ENCODE peak calls at places on chromosomes 3 and 15, in six cellular contexts. L is endodermal cell, M is HCT116, F is body of pancreas, O is hepatocyte, Z is tibial artery. S is an unnamed sample.

GRCh38 chr15:74630284-74631086 is 14.8 kb downstream of the CLK3 start:
- DNase-seq in Z (no peak), L (peak; percentile 47), M (no peak), F (no peak), O (no peak), S (no peak)

GRCh38 chr3:67196677-67197076 is 198.6 kb downstream of the KBTBD8 start:
- DNase-seq in M (no peak), O (no peak), F (no peak), Z (no peak), L (no peak), S (no peak)

GRCh38 chr3:42377681-42378080 is 32.7 kb downstream of the LYZL4 start:
- DNase-seq in M (no peak), Z (no peak), F (no peak), O (no peak), L (no peak), S (no peak)

GRCh38 chr15:78437107-78437761 is 782 bp upstream of the IREB2 start:
- DNase-seq in O (no peak), L (peak; percentile 73), M (peak; percentile 7), Z (no peak), F (no peak), S (no peak)

GRCh38 chr3:105195260-105195659 is 171.4 kb upstream of the ALCAM start:
- DNase-seq in M (no peak), F (no peak), O (no peak), L (no peak), Z (no peak), S (no peak)

GRCh38 chr3:128194843-128195242 is 41.6 kb downstream of the EEFSEC start:
- DNase-seq in L (no peak), Z (no peak), M (no peak), F (no peak), O (no peak), S (no peak)

GRCh38 chr3:197458179-197458707 is 97.5 kb downstream of the BDH1 start:
- DNase-seq in F (no peak), O (peak; percentile 27), L (peak; percentile 78), M (no peak), Z (no peak), S (no peak)

GRCh38 chr15:39419651-39420050 is 161.2 kb upstream of the THBS1 start:
- DNase-seq in Z (no peak), L (no peak), F (no peak), O (no peak), M (no peak), S (no peak)

GRCh38 chr3:55185380-55185779 is 257.5 kb upstream of the LRTM1 start:
- DNase-seq in Z (no peak), O (no peak), L (no peak), F (no peak), M (no peak), S (no peak)

GRCh38 chr3:107882881-107883280 is 207.9 kb downstream of the CD47 start:
- DNase-seq in Z (no peak), F (no peak), M (no peak), O (no peak), L (no peak), S (no peak)

GRCh38 chr3:2589336-2589969 is 490.8 kb downstream of the CNTN4 start:
- DNase-seq in L (no peak), O (no peak), Z (no peak), F (no peak), M (no peak), S (no peak)

GRCh38 chr15:73700041-73700842 is 16.1 kb downstream of the CD276 start:
- DNase-seq in F (peak; percentile 81), M (peak; percentile 51), Z (peak; percentile 71), O (peak; percentile 91), L (peak; percentile 87), S (peak; percentile 55)

GRCh38 chr3:125280966-125281365 is 68.4 kb upstream of the SLC12A8 start:
- DNase-seq in Z (no peak), O (no peak), L (no peak), F (no peak), M (no peak), S (no peak)

GRCh38 chr3:48194446-48195071 is 6.3 kb upstream of the CDC25A start:
- DNase-seq in Z (peak; percentile 68), M (peak; percentile 48), F (peak; percentile 60), L (peak; percentile 95), O (peak; percentile 77), S (no peak)

GRCh38 chr3:179348325-179349013 is 960 bp downstream of the MFN1 start:
- DNase-seq in L (no peak), F (no peak), Z (no peak), O (peak; percentile 18), M (no peak), S (no peak)

GRCh38 chr3:135103913-135104312 is 308.9 kb downstream of the EPHB1 start:
- DNase-seq in F (no peak), Z (no peak), L (no peak), M (no peak), O (peak; percentile 28), S (no peak)

GRCh38 chr15:92801774-92802464 is 98.2 kb upstream of the CHD2 start:
- DNase-seq in Z (peak; percentile 86), F (peak; percentile 47), L (no peak), M (peak; percentile 71), O (no peak), S (peak; percentile 38)

GRCh38 chr3:88057650-88058321 is 1.0 kb downstream of the CGGBP1 start:
- DNase-seq in O (peak; percentile 30), L (no peak), M (no peak), F (no peak), Z (peak; percentile 21), S (no peak)

GRCh38 chr3:81554348-81554747 is 207.1 kb downstream of the GBE1 start:
- DNase-seq in Z (no peak), M (no peak), L (no peak), F (no peak), O (no peak), S (no peak)

GRCh38 chr15:48385031-48385430 is 53.8 kb downstream of the DUT start:
- DNase-seq in L (no peak), Z (no peak), O (no peak), F (no peak), M (no peak), S (no peak)

GRCh38 chr15:48385431-48385830 is 54.2 kb downstream of the DUT start:
- DNase-seq in L (no peak), Z (no peak), F (no peak), O (no peak), M (no peak), S (no peak)

GRCh38 chr15:48389701-48390143 is 58.5 kb downstream of the DUT start:
- DNase-seq in Z (no peak), F (no peak), L (no peak), M (no peak), O (no peak), S (no peak)

GRCh38 chr15:48388937-48389309 is 57.7 kb downstream of the DUT start:
- DNase-seq in Z (no peak), L (no peak), O (no peak), M (no peak), F (no peak), S (no peak)

DNA sequence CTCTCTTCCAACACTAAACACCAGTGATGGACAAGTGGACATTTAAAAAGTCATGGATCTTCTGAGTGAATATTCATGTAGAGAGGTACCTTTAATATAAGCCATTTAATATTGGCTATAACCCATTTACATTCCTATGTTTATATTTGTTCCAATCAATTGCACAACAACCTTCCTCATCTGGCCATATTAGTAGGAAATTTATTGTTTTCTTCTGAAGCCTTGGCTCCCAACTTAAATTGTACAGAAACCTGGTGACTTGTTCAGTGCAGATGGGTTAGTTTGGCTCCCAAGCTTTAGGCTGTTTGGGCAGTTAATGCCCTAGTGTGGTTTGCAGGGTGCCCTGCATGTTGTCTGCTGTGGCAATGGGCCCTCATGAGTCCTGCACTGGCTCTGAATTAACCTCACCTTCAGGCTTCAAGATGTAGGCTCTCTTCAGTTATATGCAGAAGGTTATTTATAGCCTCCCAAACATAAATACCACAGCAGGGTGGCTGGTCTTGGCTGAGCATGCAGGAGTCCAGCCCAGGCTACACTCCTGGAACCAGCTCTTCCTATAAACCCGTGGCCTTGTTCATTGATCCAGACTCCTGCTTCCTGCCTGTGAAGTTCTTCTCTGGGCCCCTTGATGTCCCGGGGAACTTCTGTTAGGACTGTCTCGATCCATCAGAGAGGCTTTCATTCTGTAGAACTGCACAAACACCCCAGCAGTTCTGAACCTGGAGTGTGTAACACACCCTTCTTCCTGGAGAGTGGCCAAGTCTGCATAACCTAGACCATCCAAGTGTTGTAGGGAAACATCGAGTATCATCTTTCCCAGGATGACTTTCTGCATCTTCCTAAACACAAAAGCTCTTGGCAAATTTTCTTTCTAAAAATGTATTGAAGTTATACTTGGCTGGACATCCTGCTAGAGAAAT is 57.0 kb downstream of the DUT start:
- DNase-seq in O (peak; percentile 17), Z (no peak), F (no peak), M (no peak), L (no peak), S (no peak)
- TF ChIP-seq CTCF in O (no peak), Z (no peak), F (no peak), M (no peak), L (no peak), S (no peak)

DNA sequence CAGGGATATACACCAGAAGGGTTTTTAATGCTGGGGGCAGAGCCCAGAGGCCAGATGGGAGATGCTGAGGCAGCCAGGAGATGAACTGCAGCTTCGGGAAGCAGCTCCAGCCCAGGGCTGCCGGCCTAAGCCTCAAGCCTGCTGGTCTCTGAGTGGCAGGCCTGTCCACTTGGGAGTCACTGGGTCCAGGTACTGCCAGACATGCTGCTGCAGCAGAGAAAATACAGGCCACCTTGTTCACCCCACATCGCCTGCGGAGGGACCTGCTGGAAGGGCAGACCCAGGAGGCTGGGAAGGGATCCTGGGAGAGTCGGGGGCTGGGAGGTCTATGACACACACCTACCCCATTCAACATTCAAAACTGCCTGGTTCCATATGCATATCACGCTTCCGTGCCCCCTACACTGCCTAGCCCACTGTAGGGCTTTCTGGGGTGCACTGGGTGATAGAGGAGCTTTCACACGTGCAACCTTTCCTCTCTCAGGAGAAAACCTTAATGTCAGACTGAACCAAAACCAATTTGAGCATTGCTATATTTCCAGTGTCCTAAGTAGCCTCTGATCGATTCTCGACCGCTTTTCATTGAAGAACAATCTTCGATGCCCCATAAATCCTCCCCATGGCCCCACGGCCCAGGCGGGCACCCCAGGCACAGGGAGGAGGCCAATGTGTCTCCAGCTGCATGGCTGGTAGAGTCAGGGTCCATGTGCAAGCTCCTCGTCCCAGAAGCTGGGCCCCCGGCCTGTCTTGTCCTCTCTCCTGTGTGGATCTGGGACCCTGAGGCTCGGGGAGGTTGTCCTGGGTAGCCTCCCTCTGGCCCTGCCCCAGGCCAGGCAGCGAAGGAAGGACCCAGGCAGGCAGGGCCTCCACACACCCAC is 147.4 kb downstream of the ATP10A start:
- DNase-seq in F (peak; percentile 6), L (peak; percentile 38), M (no peak), Z (no peak), O (no peak), S (no peak)
- H3K4me1 ChIP-seq in F (no peaks in the 10 kb centered on the region), L (no peaks in the 10 kb centered on the region), M (no peaks in the 10 kb centered on the region), Z (peaks cover 18% of the 10 kb centered on the region), O (peaks cover 4% of the 10 kb centered on the region), S (no peaks in the 10 kb centered on the region)

GRCh38 chr15:89171136-89172072 is 50.0 kb downstream of the RLBP1 start:
- DNase-seq in O (peak; percentile 80), L (peak; percentile 94), Z (no peak), F (peak; percentile 51), M (peak; percentile 32), S (no peak)
- TF ChIP-seq CTCF in O (peak; percentile 57), L (peak; percentile 86), Z (peak; percentile 57), F (peak; percentile 79), M (peak; percentile 89), S (peak; percentile 74)

GRCh38 chr3:73511555-73511954 is 113.2 kb downstream of the PDZRN3 start:
- DNase-seq in M (no peak), O (no peak), L (no peak), F (no peak), Z (no peak), S (no peak)
- H3K4me1 ChIP-seq in M (no peaks in the 10 kb centered on the region), O (peaks cover 53% of the 10 kb centered on the region), L (peaks cover 21% of the 10 kb centered on the region), F (peaks cover 14% of the 10 kb centered on the region), Z (peaks cover 60% of the 10 kb centered on the region), S (peaks cover 42% of the 10 kb centered on the region)

S was measured in gastrocnemius medialis.